ENCODE peak calls at places on chromosomes 1 and 21, in nine cellular contexts. One of them, this sample, is unnamed. For H3K4me1, the result is how much of the 10 kb centered on the place peaks cover.

GRCh38 chr1:47940321-47940720 is 56.9 kb downstream of the TRABD2B start:
- DNase-seq in PC-9: no peak
- DNase-seq in astrocyte: no peak
- DNase-seq in transverse colon: no peak
- DNase-seq in uterus: no peak
- DNase-seq in pancreas: no peak
- DNase-seq in stomach: no peak
- DNase-seq in SK-N-SH: no peak
- DNase-seq in esophagus squamous epithelium: no peak
- DNase-seq in this sample: no peak

GRCh38 chr1:236301958-236302335 is 20.2 kb upstream of the ERO1B start:
- DNase-seq in astrocyte: no peak
- DNase-seq in transverse colon: no peak
- DNase-seq in SK-N-SH: no peak
- DNase-seq in esophagus squamous epithelium: no peak
- DNase-seq in stomach: peak
- DNase-seq in uterus: no peak
- DNase-seq in PC-9: no peak
- DNase-seq in pancreas: no peak
- DNase-seq in this sample: no peak

GRCh38 chr1:226945106-226945857 is 5.2 kb downstream of the COQ8A start:
- DNase-seq in SK-N-SH: no peak
- DNase-seq in astrocyte: no peak
- DNase-seq in PC-9: no peak
- DNase-seq in stomach: peak
- DNase-seq in pancreas: peak
- DNase-seq in transverse colon: peak
- DNase-seq in uterus: no peak
- DNase-seq in esophagus squamous epithelium: no peak
- DNase-seq in this sample: no peak

GRCh38 chr1:15760520-15761211 is 2.1 kb downstream of the FBLIM1 start:
- DNase-seq in PC-9: peak
- DNase-seq in transverse colon: peak
- DNase-seq in astrocyte: peak
- DNase-seq in uterus: peak
- DNase-seq in SK-N-SH: peak
- DNase-seq in esophagus squamous epithelium: no peak
- DNase-seq in pancreas: no peak
- DNase-seq in stomach: no peak
- DNase-seq in this sample: peak

GRCh38 chr1:8523641-8524206 is 205.8 kb downstream of the SLC45A1 start:
- DNase-seq in transverse colon: no peak
- DNase-seq in SK-N-SH: no peak
- DNase-seq in PC-9: no peak
- DNase-seq in uterus: no peak
- DNase-seq in esophagus squamous epithelium: no peak
- DNase-seq in stomach: no peak
- DNase-seq in astrocyte: no peak
- DNase-seq in pancreas: no peak
- DNase-seq in this sample: no peak

GRCh38 chr1:180887841-180888240 is 24.9 kb upstream of the KIAA1614 start:
- DNase-seq in pancreas: no peak
- DNase-seq in astrocyte: no peak
- DNase-seq in SK-N-SH: no peak
- DNase-seq in uterus: no peak
- DNase-seq in transverse colon: no peak
- DNase-seq in esophagus squamous epithelium: no peak
- DNase-seq in PC-9: no peak
- DNase-seq in stomach: no peak
- DNase-seq in this sample: no peak

GRCh38 chr1:186303911-186304310 is 71.1 kb downstream of the TPR start:
- DNase-seq in SK-N-SH: no peak
- DNase-seq in PC-9: no peak
- DNase-seq in transverse colon: no peak
- DNase-seq in uterus: no peak
- DNase-seq in stomach: no peak
- DNase-seq in astrocyte: no peak
- DNase-seq in esophagus squamous epithelium: no peak
- DNase-seq in pancreas: no peak
- DNase-seq in this sample: no peak

GRCh38 chr1:53891678-53892077 is 2.1 kb upstream of the YIPF1 start:
- DNase-seq in esophagus squamous epithelium: no peak
- DNase-seq in SK-N-SH: no peak
- DNase-seq in stomach: no peak
- DNase-seq in pancreas: no peak
- DNase-seq in uterus: no peak
- DNase-seq in astrocyte: no peak
- DNase-seq in transverse colon: no peak
- DNase-seq in PC-9: no peak
- DNase-seq in this sample: no peak

GRCh38 chr1:180271640-180272255 is 41.7 kb downstream of the LHX4 start:
- DNase-seq in esophagus squamous epithelium: no peak
- DNase-seq in stomach: no peak
- DNase-seq in SK-N-SH: no peak
- DNase-seq in uterus: no peak
- DNase-seq in transverse colon: no peak
- DNase-seq in astrocyte: no peak
- DNase-seq in PC-9: no peak
- DNase-seq in pancreas: no peak
- DNase-seq in this sample: no peak

GRCh38 chr1:34685225-34685624 is 69.6 kb upstream of the GJB5 start:
- DNase-seq in uterus: no peak
- DNase-seq in PC-9: no peak
- DNase-seq in esophagus squamous epithelium: no peak
- DNase-seq in pancreas: no peak
- DNase-seq in transverse colon: peak
- DNase-seq in SK-N-SH: no peak
- DNase-seq in stomach: no peak
- DNase-seq in astrocyte: no peak
- DNase-seq in this sample: no peak

DNA sequence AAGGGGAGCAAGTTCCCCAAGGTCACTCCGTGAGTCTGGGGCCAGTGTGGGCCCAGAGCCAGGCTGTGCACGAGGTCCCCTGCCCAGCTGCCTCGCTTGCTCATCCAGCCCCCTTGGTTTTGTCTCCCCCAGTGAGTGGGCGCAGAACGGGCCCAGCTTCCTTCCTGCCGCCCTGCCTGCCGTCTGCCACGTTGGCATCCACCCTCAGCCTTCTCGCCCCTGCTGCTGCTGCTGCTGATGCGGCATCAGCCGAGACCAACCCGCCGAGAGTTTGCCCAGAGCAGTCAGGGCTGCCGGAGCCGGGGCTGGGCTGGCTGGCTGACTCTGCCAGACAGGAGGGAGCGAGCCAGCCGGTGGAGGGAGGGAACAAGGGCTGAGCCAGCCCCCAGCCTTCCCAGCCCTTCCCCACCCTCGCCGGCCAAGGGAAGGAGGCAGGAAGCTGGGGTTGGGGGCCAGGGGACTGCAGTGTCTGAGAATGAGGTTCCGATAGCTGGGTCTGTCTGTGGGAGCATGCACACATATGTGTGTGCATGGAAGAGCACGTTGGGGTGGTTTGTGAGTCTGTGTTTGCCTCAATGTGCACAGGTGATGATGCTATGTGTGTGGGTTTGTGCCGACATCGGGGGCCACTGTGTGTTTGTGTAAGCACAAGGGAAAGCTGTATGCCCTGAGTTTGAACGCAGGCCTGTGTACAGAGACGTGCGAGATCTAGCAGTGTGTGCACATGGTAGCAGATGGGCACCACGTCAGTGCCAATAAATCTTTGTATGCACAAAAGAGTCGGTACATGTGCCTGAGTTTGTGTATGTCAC is 31.6 kb upstream of the WASF2 start:
- DNase-seq in PC-9: no peak
- DNase-seq in pancreas: no peak
- DNase-seq in transverse colon: no peak
- DNase-seq in SK-N-SH: no peak
- DNase-seq in esophagus squamous epithelium: no peak
- DNase-seq in uterus: no peak
- DNase-seq in astrocyte: no peak
- DNase-seq in stomach: no peak
- DNase-seq in this sample: no peak
- H3K4me1 ChIP-seq in PC-9: under half
- H3K4me1 ChIP-seq in pancreas: under half
- H3K4me1 ChIP-seq in transverse colon: half or more
- H3K4me1 ChIP-seq in SK-N-SH: under half
- H3K4me1 ChIP-seq in esophagus squamous epithelium: half or more
- H3K4me1 ChIP-seq in uterus: under half
- H3K4me1 ChIP-seq in astrocyte: under half
- H3K4me1 ChIP-seq in stomach: half or more
- H3K4me1 ChIP-seq in this sample: half or more

DNA sequence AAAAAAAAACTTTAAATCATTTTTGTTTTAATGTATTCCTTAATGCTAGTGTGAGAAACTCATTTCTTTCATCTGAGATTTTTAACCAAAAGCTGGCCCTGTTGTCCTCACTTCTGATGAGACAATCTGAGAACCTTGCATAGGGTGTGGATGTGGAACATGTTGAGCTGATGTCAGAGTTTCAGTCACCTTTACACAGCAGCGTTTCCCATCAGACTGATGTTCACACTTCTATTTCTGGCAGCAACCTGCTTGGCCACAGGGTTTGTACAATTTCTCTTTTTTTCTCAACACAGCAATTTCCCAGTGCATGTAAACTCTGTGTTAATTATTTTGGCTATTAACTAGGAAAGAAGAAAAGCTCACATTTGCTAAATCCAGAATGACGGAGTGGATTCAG is 70.4 kb upstream of the HSPA13 start:
- DNase-seq in stomach: no peak
- DNase-seq in uterus: no peak
- DNase-seq in transverse colon: no peak
- DNase-seq in pancreas: no peak
- DNase-seq in astrocyte: no peak
- DNase-seq in PC-9: no peak
- DNase-seq in esophagus squamous epithelium: no peak
- DNase-seq in SK-N-SH: no peak
- DNase-seq in this sample: no peak
- H3K4me3 ChIP-seq in stomach: no peak
- H3K4me3 ChIP-seq in uterus: no peak
- H3K4me3 ChIP-seq in transverse colon: no peak
- H3K4me3 ChIP-seq in pancreas: no peak
- H3K4me3 ChIP-seq in astrocyte: no peak
- H3K4me3 ChIP-seq in PC-9: no peak
- H3K4me3 ChIP-seq in esophagus squamous epithelium: no peak
- H3K4me3 ChIP-seq in SK-N-SH: no peak
- H3K4me3 ChIP-seq in this sample: no peak

GRCh38 chr1:98126740-98127139 is 205.9 kb upstream of the DPYD start:
- DNase-seq in esophagus squamous epithelium: no peak
- DNase-seq in transverse colon: no peak
- DNase-seq in astrocyte: no peak
- DNase-seq in pancreas: no peak
- DNase-seq in PC-9: no peak
- DNase-seq in stomach: no peak
- DNase-seq in uterus: no peak
- DNase-seq in SK-N-SH: peak
- DNase-seq in this sample: no peak

GRCh38 chr1:98129486-98129885 is 208.7 kb upstream of the DPYD start:
- DNase-seq in esophagus squamous epithelium: no peak
- DNase-seq in transverse colon: no peak
- DNase-seq in uterus: no peak
- DNase-seq in stomach: no peak
- DNase-seq in astrocyte: no peak
- DNase-seq in SK-N-SH: no peak
- DNase-seq in pancreas: no peak
- DNase-seq in PC-9: no peak
- DNase-seq in this sample: no peak

GRCh38 chr1:98133151-98133550 is 212.3 kb upstream of the DPYD start:
- DNase-seq in stomach: no peak
- DNase-seq in pancreas: no peak
- DNase-seq in astrocyte: peak
- DNase-seq in PC-9: no peak
- DNase-seq in esophagus squamous epithelium: no peak
- DNase-seq in SK-N-SH: no peak
- DNase-seq in transverse colon: no peak
- DNase-seq in uterus: no peak
- DNase-seq in this sample: no peak

DNA sequence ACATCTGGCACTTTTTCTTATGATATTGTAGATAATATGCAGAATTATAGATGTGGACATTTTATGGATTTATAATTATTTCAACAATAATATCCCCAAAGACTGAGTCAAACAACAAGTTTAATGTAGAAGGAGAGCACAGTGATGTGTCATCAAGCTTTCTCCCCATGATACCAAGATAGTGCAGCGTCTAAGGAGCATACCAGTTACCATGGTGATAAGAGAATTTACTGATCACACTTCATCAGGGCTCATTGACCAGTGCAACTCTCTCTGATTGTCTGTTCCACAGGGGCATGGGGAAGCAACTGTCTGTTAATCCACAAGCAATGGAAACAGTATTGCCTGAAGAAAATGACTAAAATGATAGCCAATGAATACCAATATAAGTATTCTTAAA is 209.6 kb upstream of the DPYD start:
- DNase-seq in SK-N-SH: no peak
- DNase-seq in pancreas: no peak
- DNase-seq in PC-9: no peak
- DNase-seq in transverse colon: no peak
- DNase-seq in uterus: no peak
- DNase-seq in esophagus squamous epithelium: no peak
- DNase-seq in astrocyte: no peak
- DNase-seq in stomach: no peak
- DNase-seq in this sample: no peak
- TF ChIP-seq CTCF in SK-N-SH: no peak
- TF ChIP-seq CTCF in pancreas: no peak
- TF ChIP-seq CTCF in PC-9: no peak
- TF ChIP-seq CTCF in transverse colon: no peak
- TF ChIP-seq CTCF in uterus: no peak
- TF ChIP-seq CTCF in esophagus squamous epithelium: no peak
- TF ChIP-seq CTCF in astrocyte: no peak
- TF ChIP-seq CTCF in stomach: no peak
- TF ChIP-seq CTCF in this sample: no peak

GRCh38 chr1:230806552-230806951 is 59.4 kb downstream of the CAPN9 start:
- DNase-seq in PC-9: no peak
- DNase-seq in esophagus squamous epithelium: no peak
- DNase-seq in pancreas: no peak
- DNase-seq in uterus: no peak
- DNase-seq in astrocyte: no peak
- DNase-seq in stomach: no peak
- DNase-seq in SK-N-SH: no peak
- DNase-seq in transverse colon: no peak
- DNase-seq in this sample: no peak

GRCh38 chr1:230807029-230807428 is 59.8 kb downstream of the CAPN9 start:
- DNase-seq in stomach: no peak
- DNase-seq in pancreas: peak
- DNase-seq in uterus: no peak
- DNase-seq in transverse colon: no peak
- DNase-seq in esophagus squamous epithelium: no peak
- DNase-seq in SK-N-SH: no peak
- DNase-seq in astrocyte: no peak
- DNase-seq in PC-9: no peak
- DNase-seq in this sample: no peak

GRCh38 chr1:230807551-230808267 is 60.5 kb downstream of the CAPN9 start:
- DNase-seq in transverse colon: no peak
- DNase-seq in astrocyte: no peak
- DNase-seq in stomach: no peak
- DNase-seq in uterus: no peak
- DNase-seq in esophagus squamous epithelium: no peak
- DNase-seq in SK-N-SH: no peak
- DNase-seq in PC-9: no peak
- DNase-seq in pancreas: no peak
- DNase-seq in this sample: no peak

GRCh38 chr1:230809205-230809990 is 58.9 kb downstream of the C1orf198 start:
- DNase-seq in PC-9: no peak
- DNase-seq in transverse colon: no peak
- DNase-seq in pancreas: no peak
- DNase-seq in uterus: no peak
- DNase-seq in esophagus squamous epithelium: no peak
- DNase-seq in stomach: no peak
- DNase-seq in astrocyte: no peak
- DNase-seq in SK-N-SH: no peak
- DNase-seq in this sample: no peak

GRCh38 chr1:230808268-230808872 is 60.0 kb downstream of the C1orf198 start:
- DNase-seq in stomach: no peak
- DNase-seq in SK-N-SH: no peak
- DNase-seq in PC-9: no peak
- DNase-seq in uterus: no peak
- DNase-seq in esophagus squamous epithelium: no peak
- DNase-seq in transverse colon: no peak
- DNase-seq in pancreas: no peak
- DNase-seq in astrocyte: no peak
- DNase-seq in this sample: no peak
- H3K4me1 ChIP-seq in stomach: under half
- H3K4me1 ChIP-seq in SK-N-SH: under half
- H3K4me1 ChIP-seq in PC-9: under half
- H3K4me1 ChIP-seq in uterus: under half
- H3K4me1 ChIP-seq in esophagus squamous epithelium: under half
- H3K4me1 ChIP-seq in transverse colon: under half
- H3K4me1 ChIP-seq in pancreas: under half
- H3K4me1 ChIP-seq in astrocyte: under half
- H3K4me1 ChIP-seq in this sample: under half

This sample was measured in testis.